ENCODE peak calls at places on chromosomes 3 and 15, in six cellular contexts. O is A549, S is H1, D is ovary, Z is tibial nerve, M is SK-N-SH. V is an unnamed sample.

GRCh38 chr15:29870495-29871151 is 48.4 kb upstream of the TJP1 start:
- DNase-seq in Z (peak; percentile 45), M (peak; percentile 41), D (peak; percentile 64), O (no peak), S (no peak), V (no peak)

GRCh38 chr3:11499144-11499543 is 144.6 kb downstream of the VGLL4 start:
- DNase-seq in O (peak; percentile 11), Z (peak; percentile 51), M (no peak), D (no peak), S (no peak), V (no peak)

GRCh38 chr3:14725015-14725431 is 50.1 kb downstream of the C3orf20 start:
- DNase-seq in S (no peak), O (peak; percentile 6), M (no peak), Z (peak; percentile 16), D (no peak), V (peak; percentile 22)

GRCh38 chr15:101277038-101277822 is at the start of gene SELENOS:
- DNase-seq in O (peak; percentile 91), D (peak; percentile 95), M (peak; percentile 97), Z (peak; percentile 90), S (peak; percentile 94), V (peak; percentile 96)

GRCh38 chr3:195106418-195106906 is 164.5 kb downstream of the XXYLT1 start:
- DNase-seq in Z (peak; percentile 46), O (peak; percentile 34), M (peak; percentile 94), S (peak; percentile 90), D (peak; percentile 76), V (peak; percentile 65)

GRCh38 chr3:71780430-71780829 is 4.5 kb downstream of the PROK2 start:
- DNase-seq in D (no peak), Z (no peak), O (no peak), M (no peak), S (no peak), V (no peak)

GRCh38 chr15:69504352-69505040 is 51.9 kb downstream of the RPLP1 start:
- DNase-seq in S (no peak), O (no peak), Z (no peak), M (no peak), D (no peak), V (no peak)

GRCh38 chr3:127598841-127599570 is 795 bp downstream of the MCM2 start:
- DNase-seq in Z (no peak), D (no peak), O (no peak), S (no peak), M (no peak), V (no peak)

GRCh38 chr15:79046691-79047404 is 43.7 kb downstream of the RASGRF1 start:
- DNase-seq in D (no peak), S (no peak), O (no peak), Z (no peak), M (no peak), V (no peak)

GRCh38 chr3:40130721-40131120 is 178.8 kb upstream of the EIF1B start:
- DNase-seq in D (no peak), S (no peak), O (no peak), M (no peak), Z (no peak), V (no peak)

GRCh38 chr3:180324791-180325190 is 277.2 kb upstream of the TTC14 start:
- DNase-seq in S (no peak), D (no peak), M (no peak), Z (no peak), O (no peak), V (no peak)

GRCh38 chr3:30457081-30457480 is 149.3 kb upstream of the TGFBR2 start:
- DNase-seq in Z (no peak), O (no peak), D (no peak), S (no peak), M (no peak), V (no peak)

GRCh38 chr3:127988770-127989518 is 63.3 kb upstream of the SEC61A1 start:
- DNase-seq in M (no peak), D (no peak), O (peak; percentile 28), Z (no peak), S (no peak), V (no peak)

GRCh38 chr3:51391566-51392300 is 648 bp downstream of the RBM15B start:
- DNase-seq in O (no peak), M (peak; percentile 65), S (peak; percentile 69), D (no peak), Z (no peak), V (peak; percentile 31)

GRCh38 chr3:57048728-57049127 is 11.7 kb upstream of the SPATA12 start:
- DNase-seq in D (no peak), O (no peak), S (no peak), M (no peak), Z (no peak), V (no peak)

GRCh38 chr3:9715764-9716437 is 12.3 kb downstream of the CPNE9 start:
- DNase-seq in D (peak; percentile 59), S (no peak), O (peak; percentile 78), M (no peak), Z (peak; percentile 79), V (peak; percentile 78)

GRCh38 chr15:55799287-55800212 is 56.6 kb upstream of the PRTG start:
- DNase-seq in D (peak; percentile 24), S (peak; percentile 84), M (peak; percentile 73), O (peak; percentile 63), Z (peak; percentile 14), V (peak; percentile 8)

GRCh38 chr15:89439764-89440163 is 56.6 kb downstream of the RHCG start:
- DNase-seq in S (peak; percentile 36), D (no peak), O (no peak), M (no peak), Z (no peak), V (no peak)

GRCh38 chr3:5086708-5087107 is 35.4 kb upstream of the ARL8B start:
- DNase-seq in D (no peak), M (no peak), S (no peak), Z (no peak), O (no peak), V (no peak)

GRCh38 chr3:18751514-18751913 is 326.4 kb upstream of the SATB1 start:
- DNase-seq in S (no peak), D (no peak), Z (no peak), O (no peak), M (no peak), V (no peak)

GRCh38 chr3:134337511-134338200 is 36.6 kb downstream of the AMOTL2 start:
- DNase-seq in Z (no peak), O (no peak), S (no peak), M (no peak), D (no peak), V (no peak)

GRCh38 chr15:77487479-77487861 is 66.8 kb downstream of the HMG20A start:
- DNase-seq in D (no peak), M (no peak), O (no peak), S (no peak), Z (no peak), V (no peak)

GRCh38 chr3:23649502-23649901 is 156.3 kb upstream of the UBE2E1 start:
- DNase-seq in M (no peak), S (no peak), O (no peak), Z (no peak), D (no peak), V (no peak)

GRCh38 chr3:118946449-118946848 is 88.2 kb downstream of the IGSF11 start:
- DNase-seq in O (no peak), D (no peak), M (no peak), Z (no peak), S (no peak), V (no peak)

GRCh38 chr3:126373146-126373613 is 16.0 kb upstream of the KLF15 start:
- DNase-seq in Z (no peak), M (no peak), D (peak; percentile 13), O (no peak), S (no peak), V (no peak)

GRCh38 chr3:124552224-124552623 is 178.0 kb upstream of the UMPS start:
- DNase-seq in M (no peak), Z (no peak), S (no peak), D (no peak), O (peak; percentile 64), V (peak; percentile 51)

GRCh38 chr15:89367485-89368451 is 33.1 kb upstream of the POLG start:
- DNase-seq in Z (no peak), O (peak; percentile 64), M (peak; percentile 98), S (peak; percentile 88), D (no peak), V (no peak)

GRCh38 chr3:101567528-101568317 is 6.1 kb downstream of the TRMT10C start:
- DNase-seq in Z (no peak), S (no peak), D (no peak), M (no peak), O (no peak), V (no peak)
- H3K4me1 ChIP-seq in Z (peaks cover 12% of the 10 kb centered on the region), S (peaks cover 5% of the 10 kb centered on the region), D (peaks cover 2% of the 10 kb centered on the region), M (peaks cover 7% of the 10 kb centered on the region), O (peaks cover 17% of the 10 kb centered on the region), V (peaks cover 22% of the 10 kb centered on the region)

GRCh38 chr15:25244731-25245585 is 193.9 kb downstream of the UBE3A start:
- DNase-seq in D (peak; percentile 5), Z (no peak), M (no peak), S (peak; percentile 23), O (no peak), V (peak; percentile 3)

GRCh38 chr15:25245801-25246622 is 192.8 kb downstream of the UBE3A start:
- DNase-seq in O (no peak), Z (no peak), D (peak; percentile 5), M (no peak), S (peak; percentile 13), V (peak; percentile 4)

GRCh38 chr15:25247418-25248030 is 191.3 kb downstream of the UBE3A start:
- DNase-seq in Z (no peak), D (peak; percentile 3), S (peak; percentile 27), O (no peak), M (no peak), V (peak; percentile 1)

GRCh38 chr15:25248583-25249235 is 190.1 kb downstream of the UBE3A start:
- DNase-seq in O (no peak), Z (no peak), D (no peak), M (no peak), S (no peak), V (peak; percentile 2)

GRCh38 chr15:25246641-25247417 is 192.0 kb downstream of the UBE3A start:
- DNase-seq in Z (no peak), O (no peak), M (no peak), D (no peak), S (peak; percentile 14), V (peak; percentile 2)
- H3K9me3 ChIP-seq in Z (peaks cover 97% of the 10 kb centered on the region), O (no peaks in the 10 kb centered on the region), M (no peaks in the 10 kb centered on the region), D (no peaks in the 10 kb centered on the region), S (peaks cover 99% of the 10 kb centered on the region), V (peaks cover 10% of the 10 kb centered on the region)

DNA sequence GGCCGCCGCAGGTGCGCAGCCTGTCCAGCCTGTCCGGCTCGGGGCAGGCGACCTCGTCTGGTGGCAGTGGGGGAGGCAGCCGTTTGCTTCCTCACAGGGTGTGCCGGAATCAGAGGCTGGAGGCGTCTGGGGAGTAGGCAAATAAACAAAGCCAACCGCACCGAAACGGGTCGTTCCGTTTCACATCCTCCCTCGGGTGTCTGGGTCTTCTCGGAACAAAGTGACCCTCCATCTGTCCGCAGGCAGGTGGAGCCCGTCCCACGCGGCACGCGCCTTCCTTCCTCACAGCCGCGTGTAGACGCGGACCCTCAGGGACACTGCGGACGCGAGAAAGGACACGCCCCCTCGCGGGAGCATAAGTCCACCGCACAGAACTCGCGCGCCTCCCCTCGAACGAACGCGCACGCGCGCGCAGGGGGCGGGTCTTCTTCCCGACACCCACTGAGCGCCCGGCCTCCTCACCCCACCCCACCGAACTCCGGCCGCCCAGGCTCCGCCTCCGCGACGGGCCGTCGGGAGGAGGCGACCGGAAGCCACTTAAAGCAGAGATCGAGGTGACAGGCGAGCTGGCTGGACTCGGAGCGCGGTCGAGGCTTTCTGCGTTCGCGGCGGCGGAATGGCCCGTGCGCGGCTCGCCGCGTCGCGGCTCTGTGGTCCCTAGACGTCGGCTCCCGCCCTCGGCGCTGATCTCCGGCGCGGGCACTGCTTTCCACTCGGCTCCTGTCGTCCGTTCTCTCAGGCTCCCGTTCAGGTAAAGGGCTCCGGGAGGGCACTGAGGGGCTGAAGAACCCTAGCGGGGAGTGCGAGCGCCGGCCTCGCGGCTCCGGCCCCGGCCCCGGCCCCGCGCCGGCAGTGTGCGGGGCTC is at the start of gene TIPARP:
- DNase-seq in M (peak; percentile 99), D (peak; percentile 100), Z (peak; percentile 99), S (peak; percentile 95), O (peak; percentile 98), V (peak; percentile 100)
- TF ChIP-seq EP300 in M (peak; percentile 31), D (no peak), Z (peak; percentile 99), S (peak; percentile 38), O (no peak), V (peak; percentile 67)

GRCh38 chr3:114626751-114627150 is 332.9 kb downstream of the TIGIT start:
- DNase-seq in S (no peak), D (no peak), Z (no peak), O (no peak), M (no peak), V (no peak)
- H3K4me1 ChIP-seq in S (no peaks in the 10 kb centered on the region), D (peaks cover 8% of the 10 kb centered on the region), Z (peaks cover 36% of the 10 kb centered on the region), O (peaks cover 57% of the 10 kb centered on the region), M (peaks cover 12% of the 10 kb centered on the region), V (peaks cover 26% of the 10 kb centered on the region)

V was measured in transverse colon.